ENCODE peak calls at places on chromosomes 11 and 22, in four cellular contexts. X is breast epithelium, K is foreskin fibroblast, A is A549. H is an unnamed sample.

GRCh38 chr22:43291381-43291780 is 51.8 kb downstream of the SCUBE1 start:
- DNase-seq in X (no peak), K (no peak), A (no peak), H (no peak)

GRCh38 chr11:133082851-133083488 is 449.3 kb downstream of the OPCML start:
- DNase-seq in X (no peak), K (peak), A (peak), H (no peak)

GRCh38 chr22:41364233-41364632 is 17.5 kb upstream of the TEF start:
- DNase-seq in X (no peak), K (no peak), A (no peak), H (no peak)

GRCh38 chr11:69398529-69399492 is 82.7 kb upstream of the LINC01488 start:
- DNase-seq in X (no peak), K (peak), A (no peak), H (no peak)

GRCh38 chr22:45671783-45672563 is at the start of gene ATXN10:
- DNase-seq in X (peak), K (peak), A (peak), H (no peak)

GRCh38 chr11:67372232-67372992 is 986 bp downstream of the CLCF1 start:
- DNase-seq in X (no peak), K (peak), A (no peak), H (no peak)

GRCh38 chr11:34546511-34547206 is 33.1 kb upstream of the ELF5 start:
- DNase-seq in X (no peak), K (no peak), A (no peak), H (no peak)

GRCh38 chr11:17379383-17380180 is 8.9 kb downstream of the KCNJ11 start:
- DNase-seq in X (no peak), K (peak), A (no peak), H (no peak)

GRCh38 chr11:38950882-38951281 is 2352.8 kb upstream of the RAG2 start:
- DNase-seq in X (no peak), K (peak), A (no peak), H (no peak)

GRCh38 chr11:75063732-75064314 is 32.9 kb downstream of the OR2AT4 start:
- DNase-seq in X (no peak), K (peak), A (no peak), H (peak)

GRCh38 chr11:28228196-28228595 is 120.0 kb downstream of the METTL15 start:
- DNase-seq in X (no peak), K (peak), A (no peak), H (no peak)

GRCh38 chr11:723120-723883 is 17.3 kb downstream of the EPS8L2 start:
- DNase-seq in X (no peak), K (peak), A (peak), H (no peak)

GRCh38 chr22:20238567-20239062 is 29.5 kb downstream of the RTN4R start:
- DNase-seq in X (no peak), K (peak), A (peak), H (no peak)

GRCh38 chr11:78711732-78712131 is 137.1 kb upstream of the NARS2 start:
- DNase-seq in X (no peak), K (no peak), A (no peak), H (no peak)

GRCh38 chr11:78720281-78720989 is 145.8 kb upstream of the NARS2 start:
- DNase-seq in X (no peak), K (no peak), A (no peak), H (no peak)

GRCh38 chr11:78714539-78714938 is 139.9 kb upstream of the NARS2 start:
- DNase-seq in X (no peak), K (no peak), A (no peak), H (no peak)

GRCh38 chr11:78717031-78717430 is 142.4 kb upstream of the NARS2 start:
- DNase-seq in X (no peak), K (no peak), A (no peak), H (peak)

DNA sequence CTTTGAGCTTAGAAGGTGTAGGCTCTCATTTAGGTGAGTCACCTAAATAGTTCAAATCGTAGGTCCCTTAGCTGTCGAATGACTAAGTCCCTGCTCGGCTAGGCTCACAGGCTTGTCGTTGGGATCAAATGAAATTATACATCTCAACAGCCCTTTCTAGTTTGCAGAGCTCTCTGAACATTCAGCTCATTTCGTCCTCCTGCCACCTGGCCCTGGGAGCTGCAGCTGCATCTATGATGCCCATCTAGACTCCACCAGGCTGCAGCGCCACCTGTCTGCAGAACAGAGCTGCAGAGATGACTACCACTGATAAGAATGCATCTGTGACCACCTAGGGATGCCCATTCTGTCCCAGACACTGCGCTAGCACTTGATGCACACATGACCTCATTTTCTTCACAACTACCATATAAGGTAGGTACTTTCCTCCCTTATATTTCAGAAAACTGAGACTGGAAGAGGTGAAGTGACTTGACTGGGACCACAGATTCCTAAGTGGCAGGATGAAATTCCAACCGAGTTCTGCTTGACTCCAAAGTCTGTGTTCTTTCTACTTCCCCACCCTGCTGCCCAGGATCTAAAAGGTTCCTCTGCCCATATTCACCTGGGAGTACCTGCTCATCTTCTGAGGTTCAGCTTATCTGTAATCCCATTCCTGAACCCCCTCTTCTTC is 141.1 kb upstream of the NARS2 start:
- DNase-seq in X (no peak), K (peak), A (peak), H (peak)
- TF ChIP-seq CTCF in X (no peak), K (peak), A (peak), H (peak)

GRCh38 chr11:64967376-64967775 is 4.5 kb downstream of the MAJIN start:
- DNase-seq in X (no peak), K (no peak), A (no peak), H (no peak)

GRCh38 chr11:64970731-64971151 is 1.2 kb downstream of the MAJIN start:
- DNase-seq in X (no peak), K (no peak), A (peak), H (no peak)

GRCh38 chr11:64974124-64974523 is 2.2 kb upstream of the MAJIN start:
- DNase-seq in X (no peak), K (no peak), A (no peak), H (no peak)

GRCh38 chr11:64969209-64969608 is 2.7 kb downstream of the MAJIN start:
- DNase-seq in X (no peak), K (peak), A (peak), H (no peak)

GRCh38 chr11:64971421-64972233 is at the start of gene MAJIN:
- DNase-seq in X (peak), K (peak), A (peak), H (no peak)
- H3K4me3 ChIP-seq in X (peak), K (peak), A (peak), H (peak)

GRCh38 chr11:57321388-57321995 is 3.3 kb downstream of the TNKS1BP1 start:
- DNase-seq in X (no peak), K (peak), A (peak), H (no peak)

GRCh38 chr11:57324154-57324885 is 432 bp downstream of the TNKS1BP1 start:
- DNase-seq in X (no peak), K (peak), A (peak), H (no peak)

GRCh38 chr11:57323503-57324153 is 1.1 kb downstream of the TNKS1BP1 start:
- DNase-seq in X (no peak), K (peak), A (no peak), H (no peak)

GRCh38 chr11:57321996-57322880 is 2.5 kb downstream of the TNKS1BP1 start:
- DNase-seq in X (peak), K (peak), A (peak), H (peak)

DNA sequence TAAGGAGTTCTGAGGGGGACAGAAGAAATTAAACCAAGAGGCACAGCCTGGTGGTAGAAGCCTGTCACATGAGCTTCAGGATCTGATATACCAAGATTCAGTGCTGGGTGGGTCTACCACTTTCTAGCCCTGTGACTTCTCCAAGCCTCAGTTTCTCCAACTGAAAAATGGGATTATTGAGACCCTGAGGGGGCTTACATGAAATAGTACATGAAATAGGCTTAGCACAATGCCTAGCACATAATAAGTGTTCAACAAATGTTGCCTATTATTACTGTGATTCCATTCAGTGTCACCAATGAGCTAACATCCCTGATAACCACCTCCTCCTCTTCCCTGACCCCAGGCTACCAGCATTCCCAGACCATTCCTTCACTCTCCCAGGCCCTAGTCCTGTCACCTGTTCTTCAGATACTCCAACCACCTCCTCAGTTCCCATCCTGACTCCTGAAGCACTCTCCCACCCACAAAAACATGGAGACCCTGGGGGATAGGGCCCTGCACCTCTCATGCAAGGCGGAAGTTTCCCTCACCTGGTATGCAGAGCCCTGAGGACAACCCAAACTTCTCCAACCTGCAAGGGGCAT is 1.8 kb downstream of the TNKS1BP1 start:
- DNase-seq in X (no peak), K (peak), A (no peak), H (no peak)
- TF ChIP-seq CTCF in X (no peak), K (no peak), A (no peak), H (no peak)

DNA sequence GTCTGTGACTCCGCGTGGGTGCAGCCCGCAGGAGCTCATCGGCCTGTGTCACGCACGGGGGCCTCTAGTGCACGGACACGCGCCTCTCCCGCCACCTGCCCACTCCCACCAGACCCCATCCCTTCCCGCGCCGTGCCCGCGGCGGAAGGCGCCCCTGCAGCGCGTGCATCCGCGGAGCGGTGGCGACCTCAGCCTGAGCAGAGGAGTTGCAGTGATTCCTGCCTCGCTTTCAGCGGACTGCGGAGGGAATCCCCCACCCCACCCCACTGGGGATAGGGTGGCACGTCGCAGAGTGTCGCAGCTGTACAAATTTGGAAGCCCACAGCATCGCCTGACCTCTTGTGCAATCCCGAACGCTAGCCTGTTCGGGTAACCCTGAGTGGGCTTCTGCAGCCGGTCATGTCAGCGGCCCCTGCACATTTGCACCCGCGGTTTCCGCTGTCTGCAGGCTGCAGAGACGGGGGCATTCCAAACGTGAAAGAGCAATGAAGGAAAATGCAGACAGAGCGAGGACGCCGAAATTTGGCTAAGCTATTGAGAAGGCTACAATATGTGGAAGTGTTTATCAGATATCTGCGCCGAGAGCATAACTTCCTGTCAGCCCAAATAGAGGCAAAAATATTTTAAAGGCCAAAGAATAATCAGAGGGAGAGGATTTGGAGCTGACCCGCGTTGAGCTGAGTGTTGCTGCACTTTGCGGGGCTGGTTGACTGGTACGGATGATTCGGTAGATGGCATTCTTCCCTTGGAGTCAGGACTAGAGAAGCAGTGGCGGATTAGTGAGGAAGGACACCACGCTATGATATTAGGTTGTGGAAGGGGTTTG is 619 bp upstream of the ARHGAP20 start:
- DNase-seq in X (no peak), K (peak), A (no peak), H (no peak)
- H3K4me3 ChIP-seq in X (peak), K (peak), A (peak), H (peak)

H was measured in epithelial cell of proximal tubule.